ENCODE peak calls at places on chromosomes 2 and 18, in six cellular contexts. L is SW480; O is HCT116; W is activated effector memory CD4-positive, alpha-beta T cell treated with anti-CD3 and anti-CD28 coated beads, Interleukin-2, amount 50 U/mL, for 16 hours; K is foreskin fibroblast; S is skeletal muscle cell. D is an unnamed sample.

GRCh38 chr2:193988784-193989183 is 1668.2 kb upstream of the SLC39A10 start:
- DNase-seq in W (no peak), L (no peak), O (no peak), S (no peak), K (no peak), D (no peak)

GRCh38 chr2:189143930-189144329 is 35.6 kb downstream of the COL5A2 start:
- DNase-seq in L (no peak), K (peak; percentile 92), O (no peak), S (peak; percentile 62), W (no peak), D (no peak)

GRCh38 chr2:41711736-41712135 is 336.1 kb upstream of the PKDCC start:
- DNase-seq in K (no peak), O (no peak), S (no peak), L (no peak), W (no peak), D (no peak)

GRCh38 chr2:193276069-193276468 is 1081.3 kb upstream of the TMEFF2 start:
- DNase-seq in L (no peak), K (no peak), O (no peak), W (no peak), S (no peak), D (no peak)

GRCh38 chr18:3790702-3791101 is 340.7 kb downstream of the TGIF1 start:
- DNase-seq in W (no peak), S (peak; percentile 46), K (no peak), L (no peak), O (no peak), D (no peak)

GRCh38 chr18:40066368-40066767 is 1888.7 kb upstream of the PIK3C3 start:
- DNase-seq in S (no peak), O (no peak), W (no peak), K (no peak), L (no peak), D (no peak)

GRCh38 chr2:191901031-191901430 is 54.1 kb upstream of the CAVIN2 start:
- DNase-seq in K (no peak), W (no peak), S (no peak), O (no peak), L (no peak), D (no peak)

GRCh38 chr2:64779117-64779690 is 125.5 kb upstream of the SERTAD2 start:
- DNase-seq in K (peak; percentile 86), W (no peak), O (no peak), S (peak; percentile 34), L (peak; percentile 62), D (no peak)

GRCh38 chr2:181250691-181251090 is 206.5 kb upstream of the ITGA4 start:
- DNase-seq in L (no peak), S (no peak), O (no peak), K (peak; percentile 77), W (no peak), D (no peak)

GRCh38 chr2:96839288-96839874 is 4.4 kb downstream of the ANKRD23 start:
- DNase-seq in W (peak; percentile 93), S (no peak), O (no peak), K (peak; percentile 36), L (peak; percentile 91), D (no peak)

GRCh38 chr18:10461989-10462388 is 7.6 kb downstream of the APCDD1 start:
- DNase-seq in O (no peak), L (no peak), W (no peak), S (no peak), K (no peak), D (no peak)

GRCh38 chr2:221896505-221897151 is 324.5 kb upstream of the EPHA4 start:
- DNase-seq in S (peak; percentile 71), O (no peak), W (no peak), L (no peak), K (peak; percentile 82), D (no peak)

GRCh38 chr2:146642066-146642465 is 1202.8 kb upstream of the ACVR2A start:
- DNase-seq in L (no peak), O (no peak), S (no peak), W (no peak), K (no peak), D (no peak)

GRCh38 chr2:129400825-129401224 is 578.6 kb upstream of the RAB6C start:
- DNase-seq in S (no peak), W (no peak), K (no peak), L (no peak), O (no peak), D (no peak)

GRCh38 chr2:156476516-156477206 is 40.5 kb downstream of the GPD2 start:
- DNase-seq in L (no peak), S (peak; percentile 36), K (peak; percentile 62), W (no peak), O (no peak), D (no peak)

GRCh38 chr2:8216397-8216796 is 465.5 kb upstream of the ID2 start:
- DNase-seq in K (peak; percentile 36), O (no peak), L (no peak), W (no peak), S (no peak), D (no peak)

GRCh38 chr2:105129722-105130232 is 91.9 kb downstream of the MRPS9 start:
- DNase-seq in W (no peak), L (peak; percentile 10), S (no peak), K (no peak), O (no peak), D (no peak)

GRCh38 chr2:230797515-230798495 is 66.9 kb upstream of the ITM2C start:
- DNase-seq in S (peak; percentile 54), K (peak; percentile 72), L (no peak), W (no peak), O (no peak), D (no peak)

GRCh38 chr2:229416116-229416694 is 145.1 kb upstream of the PID1 start:
- DNase-seq in K (peak; percentile 94), O (no peak), L (no peak), S (peak; percentile 97), W (no peak), D (no peak)

GRCh38 chr2:60468390-60469085 is 84.9 kb downstream of the BCL11A start:
- DNase-seq in O (no peak), K (peak; percentile 68), S (peak; percentile 48), L (peak; percentile 12), W (no peak), D (no peak)

GRCh38 chr2:27956895-27957294 is 66.4 kb downstream of the BABAM2 start:
- DNase-seq in K (peak; percentile 81), W (no peak), L (no peak), S (peak; percentile 46), O (no peak), D (no peak)

GRCh38 chr2:107384426-107384825 is 442.3 kb upstream of the RGPD4 start:
- DNase-seq in O (no peak), K (no peak), S (no peak), W (no peak), L (no peak), D (no peak)

GRCh38 chr2:44753552-44754285 is 187.8 kb upstream of the SIX3 start:
- DNase-seq in O (no peak), S (peak; percentile 6), L (peak; percentile 42), K (no peak), W (no peak), D (no peak)